ENCODE peak calls at places on chromosomes 13 and 19, in six cellular contexts. K is glomerular endothelial cell; S is stimulated activated CD8-positive, alpha-beta memory T cell treated with anti-CD3 and anti-CD28 coated beads, Interleukin-2, amount 100 ng/mL, for 1 hour; E is activated CD4-positive, alpha-beta T cell treated with anti-CD3 and anti-CD28 coated beads for 24 hours; N is hypothalamus; L is left colon. R is an unnamed sample.
A peak's percentile ranks its signal among the peaks of the same experiment; 100 is the strongest.

GRCh38 chr13:31749929-31750328 is 10.6 kb downstream of the RXFP2 start:
- DNase-seq in N (no peak), K (peak; percentile 20), S (no peak), E (no peak), L (no peak), R (no peak)

GRCh38 chr13:85095887-85096286 is 703.3 kb downstream of the SLITRK6 start:
- DNase-seq in S (no peak), E (no peak), K (no peak), L (no peak), N (no peak), R (no peak)

GRCh38 chr19:47693489-47693888 is 19.7 kb upstream of the EHD2 start:
- DNase-seq in S (no peak), L (no peak), E (no peak), K (no peak), N (no peak), R (no peak)

GRCh38 chr13:78913656-78914055 is 254.7 kb upstream of the OBI1 start:
- DNase-seq in N (no peak), E (no peak), K (no peak), S (no peak), L (no peak), R (no peak)

GRCh38 chr13:49443689-49444516 is at the start of the genes CAB39L and SETDB2:
- DNase-seq in N (peak; percentile 99), K (peak; percentile 88), L (peak; percentile 99), S (peak; percentile 96), E (peak; percentile 95), R (peak; percentile 93)

GRCh38 chr13:102589291-102589822 is 7.4 kb upstream of the TPP2 start:
- DNase-seq in S (no peak), K (no peak), N (no peak), L (no peak), E (no peak), R (no peak)

GRCh38 chr13:51614350-51614786 is 30.1 kb downstream of the WDFY2 start:
- DNase-seq in N (no peak), S (no peak), L (peak; percentile 29), E (peak; percentile 13), K (no peak), R (no peak)

GRCh38 chr13:89514534-89515312 is 1832.8 kb upstream of the MIR17HG start:
- DNase-seq in N (no peak), K (peak; percentile 47), S (no peak), E (no peak), L (no peak), R (no peak)

GRCh38 chr19:16470911-16471811 is 609 bp downstream of the EPS15L1 start:
- DNase-seq in E (no peak), N (peak; percentile 43), S (no peak), L (no peak), K (no peak), R (peak; percentile 28)

GRCh38 chr13:98746968-98747367 is 5.5 kb downstream of the SLC15A1 start:
- DNase-seq in K (no peak), N (no peak), L (no peak), E (no peak), S (no peak), R (no peak)

GRCh38 chr13:45361596-45362206 is 20.7 kb upstream of the TPT1 start:
- DNase-seq in S (no peak), E (no peak), L (no peak), N (no peak), K (no peak), R (no peak)

GRCh38 chr19:1510442-1510806 is 2.4 kb downstream of the ADAMTSL5 start:
- DNase-seq in E (no peak), N (no peak), L (no peak), K (no peak), S (no peak), R (no peak)

GRCh38 chr19:17671906-17672305 is 16.2 kb downstream of the UNC13A start:
- DNase-seq in K (no peak), N (no peak), S (no peak), L (no peak), E (no peak), R (no peak)

GRCh38 chr13:110407531-110407930 is 100.4 kb downstream of the COL4A2 start:
- DNase-seq in K (no peak), E (no peak), N (no peak), L (no peak), S (no peak), R (no peak)

GRCh38 chr13:84400711-84401110 is 518.4 kb upstream of the SLITRK1 start:
- DNase-seq in L (no peak), K (no peak), N (no peak), S (no peak), E (no peak), R (no peak)

GRCh38 chr19:43755256-43755801 is 567 bp upstream of the SMG9 start:
- DNase-seq in N (peak; percentile 79), S (peak; percentile 39), K (no peak), E (peak; percentile 62), L (peak; percentile 88), R (peak; percentile 69)

GRCh38 chr13:87398047-87398446 is 273.1 kb upstream of the SLITRK5 start:
- DNase-seq in S (no peak), E (no peak), K (no peak), N (no peak), L (no peak), R (no peak)

GRCh38 chr19:8302357-8302691 is 5.8 kb downstream of the CD320 start:
- DNase-seq in S (no peak), L (no peak), E (no peak), K (no peak), N (peak; percentile 13), R (no peak)

GRCh38 chr13:98219685-98220084 is 42.6 kb upstream of the RNF113B start:
- DNase-seq in E (no peak), S (no peak), L (no peak), N (no peak), K (no peak), R (no peak)

GRCh38 chr13:37263881-37264280 is 158.4 kb upstream of the CSNK1A1L start:
- DNase-seq in L (no peak), S (no peak), K (no peak), N (no peak), E (no peak), R (no peak)

GRCh38 chr13:27969073-27969865 is at the start of gene CDX2:
- DNase-seq in N (no peak), E (no peak), K (no peak), S (no peak), L (peak; percentile 90), R (no peak)

GRCh38 chr19:47239610-47240296 is 8.8 kb upstream of the BBC3 start:
- DNase-seq in K (no peak), E (no peak), N (peak; percentile 92), L (peak; percentile 69), S (no peak), R (peak; percentile 62)

GRCh38 chr13:44142540-44142867 is 231.1 kb upstream of the SERP2 start:
- DNase-seq in L (no peak), K (no peak), E (no peak), N (no peak), S (no peak), R (no peak)

GRCh38 chr19:55178781-55179569 is 1.1 kb downstream of the SYT5 start:
- DNase-seq in L (peak; percentile 60), N (peak; percentile 82), K (no peak), E (peak; percentile 69), S (peak; percentile 88), R (peak; percentile 65)

GRCh38 chr19:54415208-54415900 is at the start of gene TTYH1:
- DNase-seq in L (no peak), N (peak; percentile 79), S (no peak), E (peak; percentile 16), K (no peak), R (no peak)

GRCh38 chr13:40814803-40815202 is 25.4 kb downstream of the SLC25A15 start:
- DNase-seq in L (no peak), N (no peak), K (no peak), E (no peak), S (no peak), R (no peak)

GRCh38 chr13:51997641-51998330 is 13.5 kb downstream of the ATP7B start:
- DNase-seq in L (no peak), N (no peak), S (no peak), K (no peak), E (no peak), R (no peak)

GRCh38 chr19:43784251-43784980 is 3.6 kb upstream of the KCNN4 start:
- DNase-seq in L (peak; percentile 78), K (no peak), E (no peak), S (no peak), N (no peak), R (no peak)

GRCh38 chr19:2645816-2646215 is 56.7 kb downstream of the GNG7 start:
- DNase-seq in E (no peak), S (no peak), L (no peak), K (no peak), N (no peak), R (no peak)

GRCh38 chr13:28001049-28001448 is 12.6 kb upstream of the URAD start:
- DNase-seq in E (no peak), L (no peak), N (no peak), S (no peak), K (no peak), R (no peak)

GRCh38 chr13:21478881-21479808 is 20.0 kb upstream of the ZDHHC20 start:
- DNase-seq in L (no peak), E (peak; percentile 40), N (no peak), S (no peak), K (peak; percentile 70), R (no peak)

GRCh38 chr19:2634228-2634951 is 68.1 kb downstream of the GNG7 start:
- DNase-seq in K (no peak), E (no peak), N (no peak), S (no peak), L (no peak), R (no peak)

GRCh38 chr19:11232555-11232954 is 6.9 kb upstream of the ANGPTL8 start:
- DNase-seq in N (no peak), S (no peak), E (no peak), K (no peak), L (no peak), R (no peak)

GRCh38 chr19:48999481-49000325 is 6.0 kb downstream of the RUVBL2 start:
- DNase-seq in N (peak; percentile 4), E (peak; percentile 59), K (no peak), L (no peak), S (peak; percentile 41), R (peak; percentile 71)

GRCh38 chr19:50925734-50926133 is 14.5 kb upstream of the KLK4 start:
- DNase-seq in E (no peak), K (no peak), S (no peak), L (no peak), N (no peak), R (no peak)

R was measured in mesothelial cell of epicardium.